ENCODE peak calls at places on chromosomes 12 and 14, in eight cellular contexts. S is H9, Z is HFF-Myc, J is foreskin fibroblast, O is chondrocyte, I is PC-3, Q is NCI-H345, Y is GM12865. C is an unnamed sample.

GRCh38 chr14:73467377-73467776 is 9.0 kb upstream of the NUMB start:
- DNase-seq in S (no peak), Z (no peak), J (no peak), O (no peak), I (no peak), Q (no peak), Y (no peak), C (no peak)

GRCh38 chr14:94768521-94769412 is 1.1 kb downstream of the GSC start:
- DNase-seq in S (peak; percentile 52), Z (no peak), J (peak; percentile 23), O (no peak), I (no peak), Q (no peak), Y (peak; percentile 3), C (no peak)

GRCh38 chr14:50829472-50830043 is 1.4 kb downstream of the NIN start:
- DNase-seq in S (peak; percentile 35), Z (no peak), J (no peak), O (no peak), I (no peak), Q (peak; percentile 33), Y (no peak), C (no peak)

GRCh38 chr12:57164966-57165365 is 17.5 kb upstream of the LRP1-AS start:
- DNase-seq in S (no peak), Z (no peak), J (peak; percentile 40), O (no peak), I (no peak), Q (no peak), Y (no peak), C (no peak)

GRCh38 chr12:111149299-111149698 is 219.6 kb downstream of the PHETA1 start:
- DNase-seq in S (no peak), Z (no peak), J (no peak), O (no peak), I (no peak), Q (no peak), Y (no peak), C (no peak)

GRCh38 chr12:71719647-71720370 is 33.9 kb downstream of the TMEM19 start:
- DNase-seq in S (no peak), Z (no peak), J (no peak), O (no peak), I (peak; percentile 63), Q (no peak), Y (no peak), C (no peak)

GRCh38 chr14:59374048-59374447 is 91.1 kb downstream of the GPR135 start:
- DNase-seq in S (no peak), Z (no peak), J (no peak), O (no peak), I (no peak), Q (no peak), Y (no peak), C (no peak)

GRCh38 chr12:57517187-57517586 is 3.1 kb downstream of the DDIT3 start:
- DNase-seq in S (no peak), Z (no peak), J (peak; percentile 82), O (no peak), I (peak; percentile 40), Q (no peak), Y (no peak), C (peak; percentile 4)

GRCh38 chr14:36339817-36340216 is 19.4 kb upstream of the MBIP start:
- DNase-seq in S (no peak), Z (no peak), J (no peak), O (no peak), I (no peak), Q (no peak), Y (no peak), C (no peak)